ENCODE peak calls at places on chromosome 9, in ten cellular contexts. One of them, this sample, is unnamed.

GRCh38 chr9:31144614-31145013 is 1239.8 kb upstream of the ACO1 start:
- DNase-seq in skeletal muscle cell: no peak
- DNase-seq in right atrium auricular region: no peak
- DNase-seq in stimulated activated CD8-positive, alpha-beta memory T cell treated with anti-CD3 and anti-CD28 coated beads, Interleukin-7, amount 100 ng/mL, for 1 hour: no peak
- DNase-seq in PC-3: no peak
- DNase-seq in NT2/D1: no peak
- DNase-seq in fibroblast of pulmonary artery: no peak
- DNase-seq in astrocyte: no peak
- DNase-seq in H54: no peak
- DNase-seq in amniotic stem cell: no peak
- DNase-seq in this sample: no peak

GRCh38 chr9:134630861-134631260 is 10.7 kb upstream of the COL5A1 start:
- DNase-seq in H54: no peak
- DNase-seq in stimulated activated CD8-positive, alpha-beta memory T cell treated with anti-CD3 and anti-CD28 coated beads, Interleukin-7, amount 100 ng/mL, for 1 hour: no peak
- DNase-seq in fibroblast of pulmonary artery: no peak
- DNase-seq in amniotic stem cell: no peak
- DNase-seq in right atrium auricular region: no peak
- DNase-seq in skeletal muscle cell: no peak
- DNase-seq in astrocyte: no peak
- DNase-seq in PC-3: no peak
- DNase-seq in NT2/D1: no peak
- DNase-seq in this sample: no peak

GRCh38 chr9:77961541-77961940 is 70.1 kb downstream of the GNAQ start:
- DNase-seq in fibroblast of pulmonary artery: peak; percentile 51
- DNase-seq in NT2/D1: no peak
- DNase-seq in stimulated activated CD8-positive, alpha-beta memory T cell treated with anti-CD3 and anti-CD28 coated beads, Interleukin-7, amount 100 ng/mL, for 1 hour: no peak
- DNase-seq in right atrium auricular region: no peak
- DNase-seq in astrocyte: peak; percentile 55
- DNase-seq in skeletal muscle cell: no peak
- DNase-seq in PC-3: no peak
- DNase-seq in H54: no peak
- DNase-seq in amniotic stem cell: no peak
- DNase-seq in this sample: no peak

GRCh38 chr9:91196103-91196761 is 165.5 kb downstream of the AUH start:
- DNase-seq in right atrium auricular region: peak; percentile 57
- DNase-seq in skeletal muscle cell: no peak
- DNase-seq in PC-3: no peak
- DNase-seq in H54: no peak
- DNase-seq in NT2/D1: no peak
- DNase-seq in amniotic stem cell: no peak
- DNase-seq in stimulated activated CD8-positive, alpha-beta memory T cell treated with anti-CD3 and anti-CD28 coated beads, Interleukin-7, amount 100 ng/mL, for 1 hour: no peak
- DNase-seq in astrocyte: no peak
- DNase-seq in fibroblast of pulmonary artery: peak; percentile 24
- DNase-seq in this sample: no peak

GRCh38 chr9:114731701-114732100 is 49.7 kb upstream of the TEX48 start:
- DNase-seq in fibroblast of pulmonary artery: no peak
- DNase-seq in right atrium auricular region: no peak
- DNase-seq in skeletal muscle cell: no peak
- DNase-seq in PC-3: peak; percentile 30
- DNase-seq in H54: no peak
- DNase-seq in NT2/D1: no peak
- DNase-seq in amniotic stem cell: no peak
- DNase-seq in stimulated activated CD8-positive, alpha-beta memory T cell treated with anti-CD3 and anti-CD28 coated beads, Interleukin-7, amount 100 ng/mL, for 1 hour: no peak
- DNase-seq in astrocyte: no peak
- DNase-seq in this sample: no peak

GRCh38 chr9:126057869-126058467 is 268.7 kb upstream of the MVB12B start:
- DNase-seq in skeletal muscle cell: no peak
- DNase-seq in right atrium auricular region: no peak
- DNase-seq in stimulated activated CD8-positive, alpha-beta memory T cell treated with anti-CD3 and anti-CD28 coated beads, Interleukin-7, amount 100 ng/mL, for 1 hour: no peak
- DNase-seq in NT2/D1: no peak
- DNase-seq in H54: no peak
- DNase-seq in amniotic stem cell: no peak
- DNase-seq in fibroblast of pulmonary artery: no peak
- DNase-seq in astrocyte: no peak
- DNase-seq in PC-3: no peak
- DNase-seq in this sample: no peak

GRCh38 chr9:90002299-90003045 is 397.7 kb downstream of the GADD45G start:
- DNase-seq in NT2/D1: no peak
- DNase-seq in right atrium auricular region: no peak
- DNase-seq in PC-3: no peak
- DNase-seq in amniotic stem cell: no peak
- DNase-seq in astrocyte: peak; percentile 55
- DNase-seq in H54: no peak
- DNase-seq in stimulated activated CD8-positive, alpha-beta memory T cell treated with anti-CD3 and anti-CD28 coated beads, Interleukin-7, amount 100 ng/mL, for 1 hour: no peak
- DNase-seq in fibroblast of pulmonary artery: no peak
- DNase-seq in skeletal muscle cell: peak; percentile 66
- DNase-seq in this sample: no peak

GRCh38 chr9:91720746-91721705 is 229.0 kb downstream of the ROR2 start:
- DNase-seq in amniotic stem cell: no peak
- DNase-seq in H54: no peak
- DNase-seq in PC-3: no peak
- DNase-seq in NT2/D1: peak; percentile 47
- DNase-seq in astrocyte: no peak
- DNase-seq in skeletal muscle cell: no peak
- DNase-seq in stimulated activated CD8-positive, alpha-beta memory T cell treated with anti-CD3 and anti-CD28 coated beads, Interleukin-7, amount 100 ng/mL, for 1 hour: no peak
- DNase-seq in fibroblast of pulmonary artery: no peak
- DNase-seq in right atrium auricular region: no peak
- DNase-seq in this sample: no peak

GRCh38 chr9:93180938-93181337 is 3.0 kb upstream of the WNK2 start:
- DNase-seq in astrocyte: no peak
- DNase-seq in H54: no peak
- DNase-seq in skeletal muscle cell: no peak
- DNase-seq in right atrium auricular region: no peak
- DNase-seq in stimulated activated CD8-positive, alpha-beta memory T cell treated with anti-CD3 and anti-CD28 coated beads, Interleukin-7, amount 100 ng/mL, for 1 hour: no peak
- DNase-seq in PC-3: no peak
- DNase-seq in amniotic stem cell: no peak
- DNase-seq in NT2/D1: no peak
- DNase-seq in fibroblast of pulmonary artery: no peak
- DNase-seq in this sample: no peak

GRCh38 chr9:113568481-113569321 is 105.2 kb downstream of the RGS3 start:
- DNase-seq in astrocyte: no peak
- DNase-seq in H54: no peak
- DNase-seq in fibroblast of pulmonary artery: no peak
- DNase-seq in stimulated activated CD8-positive, alpha-beta memory T cell treated with anti-CD3 and anti-CD28 coated beads, Interleukin-7, amount 100 ng/mL, for 1 hour: no peak
- DNase-seq in NT2/D1: no peak
- DNase-seq in amniotic stem cell: no peak
- DNase-seq in right atrium auricular region: no peak
- DNase-seq in skeletal muscle cell: no peak
- DNase-seq in PC-3: no peak
- DNase-seq in this sample: no peak

GRCh38 chr9:134871941-134872340 is 8.7 kb upstream of the FCN2 start:
- DNase-seq in right atrium auricular region: no peak
- DNase-seq in fibroblast of pulmonary artery: peak; percentile 31
- DNase-seq in PC-3: no peak
- DNase-seq in NT2/D1: no peak
- DNase-seq in stimulated activated CD8-positive, alpha-beta memory T cell treated with anti-CD3 and anti-CD28 coated beads, Interleukin-7, amount 100 ng/mL, for 1 hour: no peak
- DNase-seq in astrocyte: no peak
- DNase-seq in H54: no peak
- DNase-seq in skeletal muscle cell: no peak
- DNase-seq in amniotic stem cell: no peak
- DNase-seq in this sample: no peak

GRCh38 chr9:92299116-92299515 is 5.6 kb upstream of the IARS1 start:
- DNase-seq in skeletal muscle cell: no peak
- DNase-seq in fibroblast of pulmonary artery: no peak
- DNase-seq in H54: no peak
- DNase-seq in astrocyte: no peak
- DNase-seq in NT2/D1: no peak
- DNase-seq in right atrium auricular region: no peak
- DNase-seq in amniotic stem cell: no peak
- DNase-seq in PC-3: no peak
- DNase-seq in stimulated activated CD8-positive, alpha-beta memory T cell treated with anti-CD3 and anti-CD28 coated beads, Interleukin-7, amount 100 ng/mL, for 1 hour: no peak
- DNase-seq in this sample: no peak

GRCh38 chr9:36056896-36057295 is 20.2 kb downstream of the RECK start:
- DNase-seq in amniotic stem cell: no peak
- DNase-seq in right atrium auricular region: no peak
- DNase-seq in skeletal muscle cell: no peak
- DNase-seq in NT2/D1: no peak
- DNase-seq in fibroblast of pulmonary artery: peak; percentile 14
- DNase-seq in H54: no peak
- DNase-seq in stimulated activated CD8-positive, alpha-beta memory T cell treated with anti-CD3 and anti-CD28 coated beads, Interleukin-7, amount 100 ng/mL, for 1 hour: no peak
- DNase-seq in PC-3: no peak
- DNase-seq in astrocyte: no peak
- DNase-seq in this sample: no peak

GRCh38 chr9:125932012-125932411 is 184.8 kb downstream of the PBX3 start:
- DNase-seq in amniotic stem cell: peak; percentile 93
- DNase-seq in astrocyte: peak; percentile 99
- DNase-seq in NT2/D1: no peak
- DNase-seq in right atrium auricular region: peak; percentile 63
- DNase-seq in H54: peak; percentile 69
- DNase-seq in stimulated activated CD8-positive, alpha-beta memory T cell treated with anti-CD3 and anti-CD28 coated beads, Interleukin-7, amount 100 ng/mL, for 1 hour: no peak
- DNase-seq in PC-3: peak; percentile 96
- DNase-seq in skeletal muscle cell: peak; percentile 94
- DNase-seq in fibroblast of pulmonary artery: peak; percentile 97
- DNase-seq in this sample: no peak

GRCh38 chr9:91972711-91973110 is 22.7 kb upstream of the ROR2 start:
- DNase-seq in PC-3: no peak
- DNase-seq in astrocyte: no peak
- DNase-seq in fibroblast of pulmonary artery: no peak
- DNase-seq in right atrium auricular region: no peak
- DNase-seq in stimulated activated CD8-positive, alpha-beta memory T cell treated with anti-CD3 and anti-CD28 coated beads, Interleukin-7, amount 100 ng/mL, for 1 hour: no peak
- DNase-seq in amniotic stem cell: no peak
- DNase-seq in H54: no peak
- DNase-seq in NT2/D1: no peak
- DNase-seq in skeletal muscle cell: no peak
- DNase-seq in this sample: no peak

GRCh38 chr9:2787065-2787464 is 56.8 kb downstream of the PUM3 start:
- DNase-seq in skeletal muscle cell: no peak
- DNase-seq in H54: no peak
- DNase-seq in astrocyte: peak; percentile 71
- DNase-seq in right atrium auricular region: no peak
- DNase-seq in amniotic stem cell: no peak
- DNase-seq in NT2/D1: no peak
- DNase-seq in PC-3: peak; percentile 4
- DNase-seq in stimulated activated CD8-positive, alpha-beta memory T cell treated with anti-CD3 and anti-CD28 coated beads, Interleukin-7, amount 100 ng/mL, for 1 hour: no peak
- DNase-seq in fibroblast of pulmonary artery: peak; percentile 60
- DNase-seq in this sample: no peak

GRCh38 chr9:114271556-114272510 is 51.1 kb upstream of the ORM1 start:
- DNase-seq in fibroblast of pulmonary artery: peak; percentile 53
- DNase-seq in stimulated activated CD8-positive, alpha-beta memory T cell treated with anti-CD3 and anti-CD28 coated beads, Interleukin-7, amount 100 ng/mL, for 1 hour: no peak
- DNase-seq in amniotic stem cell: no peak
- DNase-seq in PC-3: peak; percentile 15
- DNase-seq in astrocyte: peak; percentile 46
- DNase-seq in right atrium auricular region: no peak
- DNase-seq in skeletal muscle cell: no peak
- DNase-seq in H54: no peak
- DNase-seq in NT2/D1: no peak
- DNase-seq in this sample: no peak

GRCh38 chr9:61670616-61671015 is 480.8 kb downstream of the SPATA31A7 start:
- DNase-seq in astrocyte: no peak
- DNase-seq in fibroblast of pulmonary artery: no peak
- DNase-seq in right atrium auricular region: no peak
- DNase-seq in skeletal muscle cell: no peak
- DNase-seq in PC-3: no peak
- DNase-seq in amniotic stem cell: no peak
- DNase-seq in NT2/D1: no peak
- DNase-seq in H54: no peak
- DNase-seq in stimulated activated CD8-positive, alpha-beta memory T cell treated with anti-CD3 and anti-CD28 coated beads, Interleukin-7, amount 100 ng/mL, for 1 hour: no peak
- DNase-seq in this sample: no peak

GRCh38 chr9:115035872-115036612 is 81.9 kb downstream of the TNC start:
- DNase-seq in fibroblast of pulmonary artery: peak; percentile 50
- DNase-seq in skeletal muscle cell: peak; percentile 79
- DNase-seq in H54: no peak
- DNase-seq in astrocyte: peak; percentile 99
- DNase-seq in amniotic stem cell: peak; percentile 39
- DNase-seq in NT2/D1: no peak
- DNase-seq in right atrium auricular region: no peak
- DNase-seq in PC-3: no peak
- DNase-seq in stimulated activated CD8-positive, alpha-beta memory T cell treated with anti-CD3 and anti-CD28 coated beads, Interleukin-7, amount 100 ng/mL, for 1 hour: no peak
- DNase-seq in this sample: no peak

GRCh38 chr9:131100445-131100844 is 4.1 kb downstream of the AIF1L start:
- DNase-seq in amniotic stem cell: no peak
- DNase-seq in H54: no peak
- DNase-seq in NT2/D1: no peak
- DNase-seq in fibroblast of pulmonary artery: peak; percentile 25
- DNase-seq in skeletal muscle cell: no peak
- DNase-seq in stimulated activated CD8-positive, alpha-beta memory T cell treated with anti-CD3 and anti-CD28 coated beads, Interleukin-7, amount 100 ng/mL, for 1 hour: no peak
- DNase-seq in right atrium auricular region: no peak
- DNase-seq in astrocyte: no peak
- DNase-seq in PC-3: no peak
- DNase-seq in this sample: no peak

GRCh38 chr9:129570450-129571297 is 50.2 kb downstream of the C9orf50 start:
- DNase-seq in fibroblast of pulmonary artery: peak; percentile 80
- DNase-seq in PC-3: peak; percentile 80
- DNase-seq in NT2/D1: no peak
- DNase-seq in H54: peak; percentile 61
- DNase-seq in stimulated activated CD8-positive, alpha-beta memory T cell treated with anti-CD3 and anti-CD28 coated beads, Interleukin-7, amount 100 ng/mL, for 1 hour: no peak
- DNase-seq in skeletal muscle cell: peak; percentile 86
- DNase-seq in amniotic stem cell: peak; percentile 67
- DNase-seq in astrocyte: peak; percentile 90
- DNase-seq in right atrium auricular region: peak; percentile 73
- DNase-seq in this sample: no peak

GRCh38 chr9:16106211-16106610 is 553.4 kb downstream of the CCDC171 start:
- DNase-seq in skeletal muscle cell: no peak
- DNase-seq in stimulated activated CD8-positive, alpha-beta memory T cell treated with anti-CD3 and anti-CD28 coated beads, Interleukin-7, amount 100 ng/mL, for 1 hour: no peak
- DNase-seq in NT2/D1: no peak
- DNase-seq in right atrium auricular region: no peak
- DNase-seq in amniotic stem cell: no peak
- DNase-seq in PC-3: no peak
- DNase-seq in astrocyte: no peak
- DNase-seq in H54: no peak
- DNase-seq in fibroblast of pulmonary artery: no peak
- DNase-seq in this sample: no peak

GRCh38 chr9:96565684-96566360 is 53.8 kb downstream of the CDC14B start:
- DNase-seq in skeletal muscle cell: no peak
- DNase-seq in right atrium auricular region: no peak
- DNase-seq in NT2/D1: no peak
- DNase-seq in H54: peak; percentile 43
- DNase-seq in amniotic stem cell: no peak
- DNase-seq in fibroblast of pulmonary artery: no peak
- DNase-seq in stimulated activated CD8-positive, alpha-beta memory T cell treated with anti-CD3 and anti-CD28 coated beads, Interleukin-7, amount 100 ng/mL, for 1 hour: no peak
- DNase-seq in PC-3: no peak
- DNase-seq in astrocyte: peak; percentile 33
- DNase-seq in this sample: no peak

GRCh38 chr9:23551171-23551795 is 274.8 kb downstream of the ELAVL2 start:
- DNase-seq in skeletal muscle cell: no peak
- DNase-seq in fibroblast of pulmonary artery: no peak
- DNase-seq in PC-3: no peak
- DNase-seq in amniotic stem cell: no peak
- DNase-seq in astrocyte: no peak
- DNase-seq in H54: no peak
- DNase-seq in stimulated activated CD8-positive, alpha-beta memory T cell treated with anti-CD3 and anti-CD28 coated beads, Interleukin-7, amount 100 ng/mL, for 1 hour: no peak
- DNase-seq in right atrium auricular region: no peak
- DNase-seq in NT2/D1: no peak
- DNase-seq in this sample: no peak

GRCh38 chr9:70954126-70954525 is 167.3 kb downstream of the TRPM3 start:
- DNase-seq in right atrium auricular region: no peak
- DNase-seq in fibroblast of pulmonary artery: peak; percentile 91
- DNase-seq in astrocyte: peak; percentile 96
- DNase-seq in PC-3: peak; percentile 34
- DNase-seq in amniotic stem cell: peak; percentile 51
- DNase-seq in NT2/D1: peak; percentile 46
- DNase-seq in H54: peak; percentile 78
- DNase-seq in stimulated activated CD8-positive, alpha-beta memory T cell treated with anti-CD3 and anti-CD28 coated beads, Interleukin-7, amount 100 ng/mL, for 1 hour: no peak
- DNase-seq in skeletal muscle cell: peak; percentile 64
- DNase-seq in this sample: no peak

GRCh38 chr9:123356851-123357747 is 1.1 kb downstream of the CRB2 start:
- DNase-seq in NT2/D1: no peak
- DNase-seq in H54: no peak
- DNase-seq in right atrium auricular region: no peak
- DNase-seq in PC-3: no peak
- DNase-seq in skeletal muscle cell: no peak
- DNase-seq in fibroblast of pulmonary artery: no peak
- DNase-seq in astrocyte: no peak
- DNase-seq in amniotic stem cell: no peak
- DNase-seq in stimulated activated CD8-positive, alpha-beta memory T cell treated with anti-CD3 and anti-CD28 coated beads, Interleukin-7, amount 100 ng/mL, for 1 hour: no peak
- DNase-seq in this sample: no peak

GRCh38 chr9:137458194-137459146 is 664 bp downstream of the NSMF start:
- DNase-seq in amniotic stem cell: no peak
- DNase-seq in skeletal muscle cell: no peak
- DNase-seq in H54: no peak
- DNase-seq in astrocyte: peak; percentile 8
- DNase-seq in NT2/D1: no peak
- DNase-seq in stimulated activated CD8-positive, alpha-beta memory T cell treated with anti-CD3 and anti-CD28 coated beads, Interleukin-7, amount 100 ng/mL, for 1 hour: no peak
- DNase-seq in PC-3: no peak
- DNase-seq in fibroblast of pulmonary artery: no peak
- DNase-seq in right atrium auricular region: no peak
- DNase-seq in this sample: no peak

GRCh38 chr9:34010979-34011378 is 37.7 kb downstream of the UBAP2 start:
- DNase-seq in right atrium auricular region: no peak
- DNase-seq in fibroblast of pulmonary artery: peak; percentile 19
- DNase-seq in astrocyte: no peak
- DNase-seq in stimulated activated CD8-positive, alpha-beta memory T cell treated with anti-CD3 and anti-CD28 coated beads, Interleukin-7, amount 100 ng/mL, for 1 hour: no peak
- DNase-seq in H54: no peak
- DNase-seq in skeletal muscle cell: no peak
- DNase-seq in NT2/D1: no peak
- DNase-seq in PC-3: peak; percentile 47
- DNase-seq in amniotic stem cell: no peak
- DNase-seq in this sample: no peak